ENCODE peak calls at places on chromosomes 3 and 15, in nine cellular contexts. Z, A, K, W, D, N, X, Q and R are unnamed samples.

GRCh38 chr3:52415769-52416168 is 29.1 kb downstream of the SEMA3G start:
- DNase-seq in Z (no peak), A (no peak), K (no peak), W (no peak), D (no peak), N (no peak), X (no peak), Q (no peak), R (no peak)

GRCh38 chr3:51319271-51319670 is 65.8 kb upstream of the MANF start:
- DNase-seq in Z (no peak), A (no peak), K (no peak), W (peak; percentile 30), D (no peak), N (no peak), X (peak; percentile 64), Q (no peak), R (no peak)

GRCh38 chr15:41465822-41466421 is 27.8 kb upstream of the ITPKA start:
- DNase-seq in Z (no peak), A (peak; percentile 61), K (peak; percentile 65), W (peak; percentile 45), D (peak; percentile 34), N (peak; percentile 70), X (peak; percentile 57), Q (no peak), R (no peak)

GRCh38 chr3:6220361-6220957 is 640.5 kb upstream of the GRM7 start:
- DNase-seq in Z (no peak), A (no peak), K (no peak), W (no peak), D (no peak), N (no peak), X (no peak), Q (no peak), R (no peak)

GRCh38 chr3:87305517-87305916 is 29.1 kb upstream of the POU1F1 start:
- DNase-seq in Z (no peak), A (no peak), K (no peak), W (no peak), D (no peak), N (no peak), X (no peak), Q (no peak), R (no peak)

GRCh38 chr15:71359246-71359645 is 244.0 kb downstream of the THSD4 start:
- DNase-seq in Z (no peak), A (no peak), K (no peak), W (no peak), D (no peak), N (no peak), X (no peak), Q (no peak), R (no peak)

GRCh38 chr15:33985287-33985686 is 17.0 kb downstream of the CHRM5 start:
- DNase-seq in Z (no peak), A (peak; percentile 82), K (no peak), W (peak; percentile 97), D (no peak), N (peak; percentile 98), X (peak; percentile 81), Q (no peak), R (peak; percentile 19)

GRCh38 chr3:124707667-124708066 is 22.6 kb upstream of the UMPS start:
- DNase-seq in Z (no peak), A (peak; percentile 75), K (no peak), W (peak; percentile 84), D (no peak), N (peak; percentile 91), X (peak; percentile 38), Q (no peak), R (peak; percentile 53)

GRCh38 chr3:135056084-135056730 is 261.1 kb downstream of the EPHB1 start:
- DNase-seq in Z (no peak), A (no peak), K (no peak), W (no peak), D (no peak), N (no peak), X (no peak), Q (no peak), R (no peak)

GRCh38 chr3:136632625-136633081 is 119.5 kb downstream of the STAG1 start:
- DNase-seq in Z (no peak), A (peak; percentile 11), K (no peak), W (peak; percentile 32), D (no peak), N (no peak), X (no peak), Q (no peak), R (no peak)

GRCh38 chr3:128431803-128432300 is 34.8 kb downstream of the DNAJB8 start:
- DNase-seq in Z (no peak), A (no peak), K (no peak), W (no peak), D (no peak), N (no peak), X (no peak), Q (no peak), R (no peak)

GRCh38 chr3:135432402-135432801 is 533.1 kb upstream of the PPP2R3A start:
- DNase-seq in Z (no peak), A (no peak), K (no peak), W (no peak), D (no peak), N (no peak), X (no peak), Q (no peak), R (no peak)

GRCh38 chr3:33467786-33468185 is 27.6 kb upstream of the UBP1 start:
- DNase-seq in Z (no peak), A (no peak), K (no peak), W (peak; percentile 12), D (no peak), N (peak; percentile 26), X (no peak), Q (no peak), R (no peak)

GRCh38 chr15:91118796-91119590 is 18.9 kb downstream of the SV2B start:
- DNase-seq in Z (no peak), A (no peak), K (peak; percentile 92), W (no peak), D (no peak), N (no peak), X (no peak), Q (no peak), R (no peak)

GRCh38 chr15:61575597-61575996 is 346.5 kb upstream of the RORA start:
- DNase-seq in Z (no peak), A (no peak), K (no peak), W (no peak), D (no peak), N (no peak), X (no peak), Q (no peak), R (no peak)

GRCh38 chr3:104909188-104909587 is 457.5 kb upstream of the ALCAM start:
- DNase-seq in Z (no peak), A (peak; percentile 78), K (peak; percentile 24), W (peak; percentile 79), D (no peak), N (peak; percentile 91), X (peak; percentile 47), Q (no peak), R (no peak)

GRCh38 chr3:62527484-62527883 is 154.1 kb upstream of the FEZF2 start:
- DNase-seq in Z (no peak), A (no peak), K (no peak), W (peak; percentile 17), D (no peak), N (no peak), X (no peak), Q (no peak), R (no peak)

GRCh38 chr15:78168591-78168990 is 19.4 kb downstream of the IDH3A start:
- DNase-seq in Z (no peak), A (no peak), K (no peak), W (no peak), D (no peak), N (no peak), X (no peak), Q (no peak), R (no peak)

GRCh38 chr15:95162521-95162920 is 931.2 kb downstream of the MCTP2 start:
- DNase-seq in Z (no peak), A (no peak), K (no peak), W (peak; percentile 58), D (no peak), N (no peak), X (no peak), Q (no peak), R (no peak)

GRCh38 chr3:27847697-27848096 is 125.6 kb upstream of the EOMES start:
- DNase-seq in Z (no peak), A (no peak), K (no peak), W (no peak), D (no peak), N (no peak), X (no peak), Q (no peak), R (no peak)

GRCh38 chr15:71336671-71337070 is 221.4 kb downstream of the THSD4 start:
- DNase-seq in Z (no peak), A (no peak), K (no peak), W (no peak), D (no peak), N (no peak), X (no peak), Q (no peak), R (no peak)

GRCh38 chr15:101017935-101018849 is 99.0 kb downstream of the LRRK1 start:
- DNase-seq in Z (peak; percentile 31), A (no peak), K (no peak), W (no peak), D (no peak), N (peak; percentile 83), X (no peak), Q (no peak), R (no peak)

GRCh38 chr3:53141468-53141840 is 11.2 kb upstream of the RFT1 start:
- DNase-seq in Z (no peak), A (no peak), K (no peak), W (no peak), D (no peak), N (no peak), X (no peak), Q (no peak), R (no peak)

GRCh38 chr3:183339461-183340086 is 86.5 kb downstream of the B3GNT5 start:
- DNase-seq in Z (no peak), A (no peak), K (no peak), W (no peak), D (no peak), N (no peak), X (no peak), Q (no peak), R (no peak)